ENCODE peak calls at places on chromosomes 5 and 9, in four cellular contexts. L, P, H and V are unnamed samples. For H3K36me3, the result is how much of the 10 kb centered on the place peaks cover.

GRCh38 chr5:139903805-139904565 is 108.4 kb downstream of the PSD2 start:
- DNase-seq in P (no peak), L (no peak), H (peak), V (no peak)

GRCh38 chr5:171299851-171300250 is 9.2 kb upstream of the TLX3 start:
- DNase-seq in P (no peak), L (no peak), H (no peak), V (no peak)

GRCh38 chr5:109410389-109411174 is 808 bp upstream of the PJA2 start:
- DNase-seq in L (peak), H (peak), P (peak), V (peak)

GRCh38 chr5:29079771-29080170 is 2041.4 kb upstream of the CDH9 start:
- DNase-seq in H (no peak), L (peak), P (no peak), V (no peak)

GRCh38 chr5:75050415-75050814 is 1.9 kb downstream of the GCNT4 start:
- DNase-seq in H (no peak), P (no peak), L (no peak), V (no peak)

GRCh38 chr5:114255275-114255674 is 106.6 kb upstream of the KCNN2 start:
- DNase-seq in H (no peak), P (no peak), L (no peak), V (no peak)

GRCh38 chr5:149546974-149547373 is 4.3 kb downstream of the CSNK1A1 start:
- DNase-seq in H (peak), P (no peak), L (no peak), V (no peak)

GRCh38 chr5:90000351-90000750 is 409.2 kb downstream of the CETN3 start:
- DNase-seq in H (no peak), P (no peak), L (no peak), V (no peak)

GRCh38 chr9:136062657-136063439 is 32.2 kb downstream of the NACC2 start:
- DNase-seq in P (no peak), L (no peak), H (no peak), V (no peak)

GRCh38 chr5:43303242-43303641 is 10.0 kb downstream of the HMGCS1 start:
- DNase-seq in L (no peak), P (no peak), H (no peak), V (no peak)
- H3K36me3 ChIP-seq in L (under half), P (under half), H (half or more), V (under half)

GRCh38 chr9:92976436-92976835 is 29.1 kb downstream of the FGD3 start:
- DNase-seq in P (no peak), L (no peak), H (no peak), V (no peak)
- H3K36me3 ChIP-seq in P (under half), L (under half), H (under half), V (under half)

DNA sequence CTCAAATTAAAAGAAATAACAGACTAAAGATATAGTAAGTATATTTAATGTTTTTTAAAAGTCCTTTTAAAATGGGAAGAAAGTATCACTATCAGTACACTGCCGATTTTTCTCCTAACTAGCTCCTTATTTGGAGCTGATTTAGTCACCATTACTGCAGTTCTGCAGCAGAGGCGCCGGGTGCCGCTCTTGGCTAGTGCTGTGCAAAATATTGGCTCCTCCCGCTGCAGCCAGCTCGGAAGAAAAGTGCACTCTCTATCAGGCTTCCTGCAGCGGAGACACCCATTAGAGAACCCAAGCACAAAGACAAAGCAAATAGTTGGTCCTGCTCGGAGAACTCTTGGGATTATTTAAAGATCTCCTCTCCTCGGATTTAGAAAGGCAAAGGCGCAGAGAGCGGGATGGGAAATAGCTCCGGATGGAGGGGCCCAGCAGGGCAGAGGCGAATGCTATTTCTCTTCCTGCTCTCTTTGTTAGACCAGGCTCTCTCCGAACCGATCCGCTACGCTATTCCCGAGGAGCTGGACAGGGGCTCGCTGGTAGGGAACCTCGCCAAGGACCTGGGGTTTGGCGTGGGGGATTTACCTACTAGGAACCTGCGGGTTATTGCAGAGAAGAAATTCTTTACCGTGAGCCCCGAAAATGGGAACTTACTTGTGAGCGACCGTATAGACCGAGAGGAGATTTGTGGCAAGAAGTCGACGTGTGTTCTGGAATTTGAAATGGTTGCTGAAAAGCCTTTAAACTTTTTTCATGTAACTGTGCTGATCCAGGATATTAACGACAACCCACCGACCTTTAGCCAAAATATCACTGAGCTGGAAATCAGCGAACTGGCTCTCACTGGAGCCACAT is at the start of gene PCDHGB3:
- DNase-seq in H (peak), P (peak), L (no peak), V (no peak)
- H3K36me3 ChIP-seq in H (under half), P (under half), L (under half), V (under half)

GRCh38 chr5:5454405-5454804 is 31.9 kb downstream of the ICE1 start:
- DNase-seq in H (no peak), P (no peak), L (no peak), V (no peak)

GRCh38 chr5:5453131-5453530 is 30.7 kb downstream of the ICE1 start:
- DNase-seq in P (no peak), H (no peak), L (no peak), V (no peak)

GRCh38 chr5:5461012-5461411 is 38.5 kb downstream of the ICE1 start:
- DNase-seq in P (no peak), L (no peak), H (no peak), V (no peak)

GRCh38 chr5:5456858-5457257 is 34.4 kb downstream of the ICE1 start:
- DNase-seq in P (no peak), H (peak), L (no peak), V (no peak)
- H3K36me3 ChIP-seq in P (under half), H (under half), L (under half), V (half or more)